ENCODE peak calls at places on chromosomes 1 and 21, in seven cellular contexts. D is PC-9, Y is mammary epithelial cell, H is psoas muscle, S is keratinocyte, W is fibroblast of lung, X is HFF-Myc. P is an unnamed sample.

GRCh38 chr1:91755176-91755575 is 130.8 kb downstream of the TGFBR3 start:
- DNase-seq in D (peak; percentile 13), Y (no peak), H (peak; percentile 49), S (no peak), W (no peak), X (peak; percentile 81), P (no peak)

GRCh38 chr1:35726814-35727433 is 8.2 kb upstream of the C1orf216 start:
- DNase-seq in D (peak; percentile 42), Y (peak; percentile 22), H (peak; percentile 34), S (no peak), W (peak; percentile 52), X (no peak), P (peak; percentile 22)

GRCh38 chr1:42765832-42766722 is 751 bp downstream of the P3H1 start:
- DNase-seq in D (no peak), Y (peak; percentile 60), H (peak; percentile 49), S (no peak), W (peak; percentile 84), X (peak; percentile 69), P (peak; percentile 42)

GRCh38 chr1:78145105-78145580 is 99.4 kb downstream of the GIPC2 start:
- DNase-seq in D (peak; percentile 51), Y (peak; percentile 63), H (peak; percentile 36), S (no peak), W (peak; percentile 73), X (peak; percentile 46), P (peak; percentile 14)

GRCh38 chr1:45493116-45493697 is 2.2 kb upstream of the TESK2 start:
- DNase-seq in D (peak; percentile 51), Y (peak; percentile 41), H (no peak), S (no peak), W (peak; percentile 38), X (no peak), P (peak; percentile 61)

GRCh38 chr1:232477728-232478127 is 152.2 kb downstream of the SIPA1L2 start:
- DNase-seq in D (peak; percentile 91), Y (peak; percentile 87), H (peak; percentile 15), S (no peak), W (peak; percentile 98), X (peak; percentile 86), P (no peak)

GRCh38 chr21:33386222-33386784 is 16.9 kb upstream of the IFNGR2 start:
- DNase-seq in D (no peak), Y (no peak), H (no peak), S (no peak), W (no peak), X (no peak), P (no peak)

GRCh38 chr1:173044656-173045055 is 6.1 kb downstream of the TNFSF18 start:
- DNase-seq in D (no peak), Y (no peak), H (no peak), S (no peak), W (no peak), X (no peak), P (no peak)

GRCh38 chr1:93735722-93736121 is 54.1 kb upstream of the BCAR3 start:
- DNase-seq in D (peak; percentile 57), Y (peak; percentile 81), H (no peak), S (no peak), W (peak; percentile 94), X (peak; percentile 26), P (no peak)

GRCh38 chr1:173122958-173123852 is 72.5 kb upstream of the TNFSF18 start:
- DNase-seq in D (peak; percentile 69), Y (peak; percentile 91), H (peak; percentile 63), S (peak; percentile 74), W (peak; percentile 88), X (peak; percentile 59), P (peak; percentile 48)

GRCh38 chr1:223003549-223003948 is 139.5 kb downstream of the TLR5 start:
- DNase-seq in D (no peak), Y (no peak), H (no peak), S (no peak), W (no peak), X (no peak), P (no peak)

GRCh38 chr1:1629430-1630190 is 2.4 kb upstream of the MMP23B start:
- DNase-seq in D (no peak), Y (no peak), H (peak; percentile 25), S (no peak), W (no peak), X (no peak), P (no peak)

GRCh38 chr1:71582673-71583072 is 501.8 kb upstream of the ZRANB2 start:
- DNase-seq in D (no peak), Y (no peak), H (no peak), S (no peak), W (no peak), X (no peak), P (no peak)

GRCh38 chr1:236066828-236067386 is 2.0 kb upstream of the NID1 start:
- DNase-seq in D (no peak), Y (no peak), H (peak; percentile 30), S (no peak), W (no peak), X (no peak), P (peak; percentile 73)

GRCh38 chr21:45161039-45161945 is 86.9 kb downstream of the ADARB1 start:
- DNase-seq in D (no peak), Y (no peak), H (no peak), S (no peak), W (no peak), X (no peak), P (no peak)

GRCh38 chr1:58575831-58576726 is 973 bp downstream of the TACSTD2 start:
- DNase-seq in D (no peak), Y (peak; percentile 65), H (no peak), S (no peak), W (no peak), X (no peak), P (no peak)

GRCh38 chr1:226976671-226977287 is 36.7 kb downstream of the COQ8A start:
- DNase-seq in D (no peak), Y (no peak), H (no peak), S (no peak), W (no peak), X (no peak), P (no peak)

GRCh38 chr1:209858561-209859103 is 30.9 kb downstream of the UTP25 start:
- DNase-seq in D (no peak), Y (no peak), H (no peak), S (no peak), W (no peak), X (no peak), P (no peak)
- H3K4me3 ChIP-seq in D (no peak overlapping the region), Y (no peak overlapping the region), H (no peak overlapping the region), S (no peak overlapping the region), W (no peak overlapping the region), X (no peak overlapping the region), P (no peak overlapping the region)

DNA sequence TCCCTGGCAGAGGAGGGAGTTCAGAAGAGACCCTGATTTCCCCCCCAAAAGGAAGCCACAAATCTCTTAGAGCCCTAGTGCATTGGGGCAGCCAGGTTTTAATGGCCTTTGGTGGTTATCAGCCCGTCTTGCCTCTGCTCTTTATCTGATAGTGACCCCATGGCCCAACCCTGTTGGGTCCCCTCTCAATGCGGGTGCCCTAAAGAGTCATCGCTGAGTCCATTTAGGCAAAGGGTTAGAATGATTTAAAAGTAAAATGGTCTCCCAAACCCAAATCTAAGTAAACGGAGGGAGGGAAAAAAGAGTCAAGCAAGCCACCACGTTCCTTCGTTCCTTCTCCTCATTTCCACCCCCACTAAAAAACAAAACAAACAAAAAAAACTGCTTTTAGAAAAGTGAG is 164.0 kb downstream of the RUNX1 start:
- DNase-seq in D (no peak), Y (no peak), H (no peak), S (no peak), W (no peak), X (no peak), P (no peak)
- H3K4me3 ChIP-seq in D (peak overlapping the region; percentile 97), Y (peak overlapping the region; percentile 94), H (peak overlapping the region; percentile 87), S (peak overlapping the region; percentile 85), W (peak overlapping the region; percentile 51), X (peak overlapping the region; percentile 64), P (peak overlapping the region; percentile 22)

GRCh38 chr1:220563564-220563963 is 35.6 kb downstream of the MARK1 start:
- DNase-seq in D (no peak), Y (no peak), H (no peak), S (no peak), W (no peak), X (no peak), P (no peak)
- H3K4me3 ChIP-seq in D (no peak overlapping the region), Y (no peak overlapping the region), H (no peak overlapping the region), S (no peak overlapping the region), W (no peak overlapping the region), X (no peak overlapping the region), P (no peak overlapping the region)

GRCh38 chr21:26127918-26128317 is 42.7 kb downstream of the APP start:
- DNase-seq in D (no peak), Y (peak; percentile 34), H (no peak), S (no peak), W (peak; percentile 70), X (no peak), P (no peak)
- H3K4me3 ChIP-seq in D (no peak overlapping the region), Y (no peak overlapping the region), H (no peak overlapping the region), S (no peak overlapping the region), W (no peak overlapping the region), X (no peak overlapping the region), P (peak overlapping the region; percentile 26)

GRCh38 chr1:39269349-39269748 is 64.9 kb downstream of the MACF1 start:
- DNase-seq in D (no peak), Y (no peak), H (no peak), S (no peak), W (no peak), X (no peak), P (no peak)

GRCh38 chr1:39270368-39270767 is 65.9 kb downstream of the MACF1 start:
- DNase-seq in D (no peak), Y (no peak), H (no peak), S (no peak), W (no peak), X (no peak), P (no peak)

GRCh38 chr1:39269791-39270342 is 65.4 kb downstream of the MACF1 start:
- DNase-seq in D (no peak), Y (peak; percentile 55), H (no peak), S (no peak), W (no peak), X (no peak), P (no peak)

GRCh38 chr1:39268112-39268581 is 63.7 kb downstream of the MACF1 start:
- DNase-seq in D (no peak), Y (peak; percentile 83), H (no peak), S (no peak), W (peak; percentile 91), X (peak; percentile 63), P (no peak)

DNA sequence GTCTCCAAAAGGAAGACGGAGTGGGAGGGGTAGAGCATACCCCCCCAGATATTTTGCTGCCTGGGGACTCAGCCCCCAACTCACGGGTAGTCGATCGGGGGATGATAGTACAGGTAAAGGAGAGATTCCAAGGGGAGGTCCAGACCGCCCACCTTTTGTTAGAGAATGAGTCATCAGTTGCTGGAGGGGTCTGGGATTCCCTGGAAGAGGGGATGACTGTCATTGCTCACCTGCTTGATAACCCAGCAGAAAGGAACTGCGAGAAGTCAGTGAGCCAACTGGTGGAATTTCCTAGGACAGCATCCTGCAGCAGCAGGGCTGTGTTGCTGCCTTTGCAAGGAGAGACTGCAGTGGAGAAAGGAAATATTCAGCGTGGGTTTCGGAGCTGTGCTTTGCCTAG is 64.4 kb downstream of the MACF1 start:
- DNase-seq in D (no peak), Y (peak; percentile 73), H (no peak), S (no peak), W (peak; percentile 14), X (no peak), P (no peak)
- H3K4me3 ChIP-seq in D (no peak overlapping the region), Y (peak overlapping the region; percentile 6), H (peak overlapping the region; percentile 37), S (peak overlapping the region; percentile 63), W (peak overlapping the region; percentile 44), X (peak overlapping the region; percentile 41), P (peak overlapping the region; percentile 27)

P was measured in heart right ventricle.